ENCODE peak calls at places on chromosomes 6 and 20, in eight cellular contexts. One of them, this sample, is unnamed.
A peak's percentile ranks its signal among the peaks of the same experiment; 100 is the strongest.

GRCh38 chr6:11094411-11094851 is 797 bp downstream of the SMIM13 start:
- DNase-seq in H9: peak; percentile 54
- DNase-seq in cardiac fibroblast: peak; percentile 63
- DNase-seq in stimulated activated CD4-positive, alpha-beta T cell treated with anti-CD3 and anti-CD28 coated beads, Interleukin-4, amount 100 ng/mL, for 24 hours: peak; percentile 45
- DNase-seq in KG1: no peak
- DNase-seq in fibroblast of the aortic adventitia: peak; percentile 43
- DNase-seq in mesendoderm: peak; percentile 82
- DNase-seq in head of caudate nucleus: peak; percentile 36
- DNase-seq in this sample: no peak

GRCh38 chr20:1322511-1323245 is 6.3 kb downstream of the SDCBP2 start:
- DNase-seq in fibroblast of the aortic adventitia: peak; percentile 96
- DNase-seq in head of caudate nucleus: no peak
- DNase-seq in mesendoderm: no peak
- DNase-seq in KG1: no peak
- DNase-seq in H9: no peak
- DNase-seq in cardiac fibroblast: peak; percentile 98
- DNase-seq in stimulated activated CD4-positive, alpha-beta T cell treated with anti-CD3 and anti-CD28 coated beads, Interleukin-4, amount 100 ng/mL, for 24 hours: no peak
- DNase-seq in this sample: no peak

GRCh38 chr20:45341579-45341938 is 6.7 kb downstream of the SDC4 start:
- DNase-seq in mesendoderm: no peak
- DNase-seq in stimulated activated CD4-positive, alpha-beta T cell treated with anti-CD3 and anti-CD28 coated beads, Interleukin-4, amount 100 ng/mL, for 24 hours: no peak
- DNase-seq in H9: no peak
- DNase-seq in head of caudate nucleus: no peak
- DNase-seq in cardiac fibroblast: no peak
- DNase-seq in fibroblast of the aortic adventitia: no peak
- DNase-seq in KG1: no peak
- DNase-seq in this sample: no peak

GRCh38 chr6:139984317-139984716 is 609.9 kb upstream of the CITED2 start:
- DNase-seq in mesendoderm: no peak
- DNase-seq in KG1: no peak
- DNase-seq in head of caudate nucleus: no peak
- DNase-seq in fibroblast of the aortic adventitia: no peak
- DNase-seq in stimulated activated CD4-positive, alpha-beta T cell treated with anti-CD3 and anti-CD28 coated beads, Interleukin-4, amount 100 ng/mL, for 24 hours: no peak
- DNase-seq in H9: no peak
- DNase-seq in cardiac fibroblast: no peak
- DNase-seq in this sample: no peak

GRCh38 chr6:45378324-45378926 is 691 bp upstream of the SUPT3H start:
- DNase-seq in mesendoderm: no peak
- DNase-seq in cardiac fibroblast: no peak
- DNase-seq in stimulated activated CD4-positive, alpha-beta T cell treated with anti-CD3 and anti-CD28 coated beads, Interleukin-4, amount 100 ng/mL, for 24 hours: no peak
- DNase-seq in KG1: no peak
- DNase-seq in head of caudate nucleus: no peak
- DNase-seq in fibroblast of the aortic adventitia: no peak
- DNase-seq in H9: no peak
- DNase-seq in this sample: no peak

GRCh38 chr20:61315319-61315718 is 63.3 kb downstream of the CDH4 start:
- DNase-seq in mesendoderm: no peak
- DNase-seq in fibroblast of the aortic adventitia: no peak
- DNase-seq in head of caudate nucleus: no peak
- DNase-seq in cardiac fibroblast: no peak
- DNase-seq in H9: no peak
- DNase-seq in stimulated activated CD4-positive, alpha-beta T cell treated with anti-CD3 and anti-CD28 coated beads, Interleukin-4, amount 100 ng/mL, for 24 hours: no peak
- DNase-seq in KG1: no peak
- DNase-seq in this sample: no peak

GRCh38 chr6:42704251-42704936 is 18.0 kb downstream of the PRPH2 start:
- DNase-seq in stimulated activated CD4-positive, alpha-beta T cell treated with anti-CD3 and anti-CD28 coated beads, Interleukin-4, amount 100 ng/mL, for 24 hours: no peak
- DNase-seq in head of caudate nucleus: no peak
- DNase-seq in H9: peak; percentile 71
- DNase-seq in cardiac fibroblast: no peak
- DNase-seq in KG1: no peak
- DNase-seq in fibroblast of the aortic adventitia: no peak
- DNase-seq in mesendoderm: peak; percentile 54
- DNase-seq in this sample: no peak

GRCh38 chr6:42963855-42964605 is 3.5 kb downstream of the GNMT start:
- DNase-seq in head of caudate nucleus: no peak
- DNase-seq in H9: peak; percentile 89
- DNase-seq in cardiac fibroblast: peak; percentile 63
- DNase-seq in fibroblast of the aortic adventitia: peak; percentile 45
- DNase-seq in stimulated activated CD4-positive, alpha-beta T cell treated with anti-CD3 and anti-CD28 coated beads, Interleukin-4, amount 100 ng/mL, for 24 hours: peak; percentile 41
- DNase-seq in mesendoderm: peak; percentile 95
- DNase-seq in KG1: no peak
- DNase-seq in this sample: no peak

GRCh38 chr6:157380458-157380778 is 572 bp upstream of the ZDHHC14 start:
- DNase-seq in mesendoderm: peak; percentile 57
- DNase-seq in cardiac fibroblast: no peak
- DNase-seq in fibroblast of the aortic adventitia: no peak
- DNase-seq in KG1: no peak
- DNase-seq in H9: peak; percentile 45
- DNase-seq in stimulated activated CD4-positive, alpha-beta T cell treated with anti-CD3 and anti-CD28 coated beads, Interleukin-4, amount 100 ng/mL, for 24 hours: no peak
- DNase-seq in head of caudate nucleus: no peak
- DNase-seq in this sample: no peak

GRCh38 chr20:18831830-18832229 is 18.2 kb downstream of the SCP2D1 start:
- DNase-seq in stimulated activated CD4-positive, alpha-beta T cell treated with anti-CD3 and anti-CD28 coated beads, Interleukin-4, amount 100 ng/mL, for 24 hours: no peak
- DNase-seq in KG1: no peak
- DNase-seq in cardiac fibroblast: peak; percentile 8
- DNase-seq in fibroblast of the aortic adventitia: no peak
- DNase-seq in mesendoderm: no peak
- DNase-seq in head of caudate nucleus: no peak
- DNase-seq in H9: no peak
- DNase-seq in this sample: no peak

GRCh38 chr20:16479666-16480065 is 93.6 kb downstream of the KIF16B start:
- DNase-seq in head of caudate nucleus: no peak
- DNase-seq in fibroblast of the aortic adventitia: no peak
- DNase-seq in H9: no peak
- DNase-seq in stimulated activated CD4-positive, alpha-beta T cell treated with anti-CD3 and anti-CD28 coated beads, Interleukin-4, amount 100 ng/mL, for 24 hours: no peak
- DNase-seq in KG1: no peak
- DNase-seq in mesendoderm: no peak
- DNase-seq in cardiac fibroblast: no peak
- DNase-seq in this sample: no peak